ENCODE peak calls at places on chromosomes 6 and 20, in ten cellular contexts. U is colonic mucosa, Y is left ventricle myocardium inferior, K is cardiac muscle cell, B is adipocyte, N is stomach, O is OCI-LY7, L is aorta, W is right atrium auricular region, G is astrocyte. A is an unnamed sample. For H3K36me3 and H3K4me1, the result is how much of the 10 kb centered on the place peaks cover.

GRCh38 chr6:129236110-129236509 is 353.2 kb downstream of the LAMA2 start:
- DNase-seq in N (no peak), O (no peak), B (no peak), L (no peak), K (no peak), Y (no peak), W (no peak), G (no peak), U (no peak), A (no peak)

GRCh38 chr6:157893238-157893637 is 70.2 kb downstream of the SNX9 start:
- DNase-seq in K (no peak), B (no peak), O (peak), G (no peak), N (no peak), U (no peak), W (no peak), L (no peak), Y (no peak), A (no peak)

GRCh38 chr6:28871335-28872156 is 52.2 kb downstream of the TRIM27 start:
- DNase-seq in G (no peak), K (no peak), W (no peak), U (no peak), N (no peak), O (no peak), Y (no peak), B (no peak), L (no peak), A (no peak)

GRCh38 chr6:132236744-132237143 is 164.5 kb downstream of the MOXD1 start:
- DNase-seq in U (no peak), G (peak), Y (no peak), B (no peak), W (no peak), L (no peak), K (no peak), N (no peak), O (no peak), A (no peak)

GRCh38 chr6:2862712-2863174 is 21.1 kb upstream of the SERPINB1 start:
- DNase-seq in O (peak), N (no peak), L (no peak), Y (no peak), K (no peak), U (peak), G (no peak), W (no peak), B (no peak), A (no peak)

GRCh38 chr20:41408131-41408789 is 41.6 kb upstream of the EMILIN3 start:
- DNase-seq in B (no peak), K (no peak), Y (no peak), U (no peak), N (no peak), L (no peak), G (no peak), W (no peak), O (no peak), A (no peak)

GRCh38 chr6:136326038-136326561 is 36.5 kb upstream of the BCLAF1 start:
- DNase-seq in L (no peak), N (no peak), B (peak), K (peak), U (no peak), G (peak), W (no peak), Y (no peak), O (peak), A (no peak)

GRCh38 chr6:153989989-153990388 is 49.1 kb upstream of the OPRM1 start:
- DNase-seq in U (no peak), B (no peak), W (no peak), L (no peak), Y (no peak), G (no peak), N (no peak), O (no peak), K (no peak), A (no peak)

GRCh38 chr20:45052698-45053440 is 48.1 kb downstream of the KCNS1 start:
- DNase-seq in K (peak), Y (no peak), W (no peak), L (no peak), O (peak), G (peak), N (no peak), U (no peak), B (peak), A (no peak)

GRCh38 chr20:57742506-57743180 is 32.8 kb upstream of the PMEPA1 start:
- DNase-seq in Y (no peak), G (no peak), U (no peak), K (no peak), L (no peak), O (no peak), W (no peak), N (no peak), B (no peak), A (no peak)

GRCh38 chr6:107620736-107621135 is 130.8 kb downstream of the SOBP start:
- DNase-seq in B (peak), K (peak), W (no peak), O (no peak), N (no peak), U (no peak), Y (no peak), L (no peak), G (no peak), A (no peak)

GRCh38 chr6:104585646-104586045 is 274.1 kb downstream of the HACE1 start:
- DNase-seq in W (no peak), L (no peak), K (no peak), U (no peak), O (no peak), B (no peak), G (no peak), N (no peak), Y (no peak), A (no peak)

GRCh38 chr6:5840742-5841141 is 166.0 kb downstream of the NRN1 start:
- DNase-seq in N (no peak), L (no peak), U (no peak), O (no peak), W (no peak), K (no peak), B (no peak), G (no peak), Y (no peak), A (no peak)

GRCh38 chr6:80254716-80255115 is 148.2 kb downstream of the BCKDHB start:
- DNase-seq in G (no peak), B (no peak), U (no peak), Y (no peak), K (peak), N (no peak), O (no peak), W (no peak), L (no peak), A (no peak)

GRCh38 chr6:7507600-7507999 is 33.9 kb upstream of the DSP start:
- DNase-seq in B (no peak), N (no peak), K (no peak), L (no peak), W (no peak), G (no peak), U (no peak), O (no peak), Y (no peak), A (no peak)

GRCh38 chr20:51622004-51622874 is 79.7 kb upstream of the NFATC2 start:
- DNase-seq in W (no peak), Y (no peak), K (no peak), O (no peak), N (no peak), L (no peak), G (peak), U (no peak), B (no peak), A (no peak)

GRCh38 chr6:109527989-109528388 is 45.0 kb upstream of the ZBTB24 start:
- DNase-seq in G (no peak), B (no peak), L (no peak), K (peak), Y (no peak), N (no peak), U (no peak), W (no peak), O (peak), A (no peak)

GRCh38 chr6:23417133-23417532 is 708.9 kb upstream of the NRSN1 start:
- DNase-seq in K (no peak), U (no peak), W (no peak), Y (no peak), O (no peak), L (no peak), B (no peak), N (no peak), G (no peak), A (no peak)

GRCh38 chr6:90790696-90791095 is 203.8 kb upstream of the MAP3K7 start:
- DNase-seq in U (no peak), L (no peak), O (no peak), B (peak), Y (no peak), K (peak), W (no peak), G (peak), N (no peak), A (no peak)

GRCh38 chr20:25600632-25601031 is 15.3 kb upstream of the NINL start:
- DNase-seq in U (no peak), G (peak), Y (no peak), B (no peak), K (peak), O (no peak), N (no peak), W (no peak), L (no peak), A (no peak)

GRCh38 chr20:3218307-3218988 is 9.2 kb downstream of the ITPA start:
- DNase-seq in B (peak), U (peak), N (peak), O (peak), K (peak), W (no peak), L (peak), Y (peak), G (no peak), A (no peak)

GRCh38 chr6:73177221-73177944 is 47.9 kb downstream of the KHDC1L start:
- DNase-seq in O (peak), Y (no peak), K (no peak), N (no peak), U (no peak), L (no peak), W (no peak), B (no peak), G (no peak), A (no peak)

GRCh38 chr20:34076952-34077351 is 35.1 kb downstream of the EIF2S2 start:
- DNase-seq in Y (no peak), L (no peak), U (no peak), B (no peak), K (no peak), N (no peak), W (no peak), O (no peak), G (no peak), A (no peak)
- H3K36me3 ChIP-seq in Y (half or more), L (under half), U (under half), B (half or more), K (under half), N (half or more), W (under half), O (half or more), G (under half), A (half or more)

GRCh38 chr20:38830356-38830755 is 24.9 kb downstream of the PPP1R16B start:
- DNase-seq in W (no peak), K (no peak), N (no peak), U (no peak), G (no peak), Y (no peak), B (no peak), O (no peak), L (no peak), A (no peak)
- H3K4me1 ChIP-seq in W (under half), K (under half), N (under half), U (under half), G (under half), Y (half or more), B (under half), O (under half), L (under half), A (under half)

DNA sequence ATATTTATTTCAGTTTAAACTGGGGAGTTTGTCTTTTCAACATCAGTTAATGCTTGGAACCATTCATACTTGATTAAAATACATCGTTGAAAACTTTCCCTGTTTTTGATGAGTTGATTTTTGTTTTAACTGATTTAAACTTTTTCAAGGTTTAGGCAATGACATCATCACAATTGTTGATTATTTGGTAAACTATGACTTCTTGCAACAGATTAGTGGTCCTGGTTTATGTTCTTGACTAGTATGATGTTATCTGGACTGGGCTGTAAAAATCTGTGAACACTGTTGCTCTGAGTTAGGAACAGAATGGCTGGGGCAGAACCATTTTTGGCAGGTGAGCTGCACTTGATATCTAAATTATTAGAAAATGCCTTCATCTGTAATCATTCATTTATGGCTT is at the start of gene ZC2HC1B:
- DNase-seq in L (no peak), B (no peak), O (no peak), G (no peak), K (no peak), N (no peak), U (no peak), Y (no peak), W (no peak), A (no peak)
- H3K36me3 ChIP-seq in L (under half), B (half or more), O (half or more), G (under half), K (under half), N (under half), U (under half), Y (half or more), W (half or more), A (under half)

GRCh38 chr6:162344301-162344700 is 383.3 kb downstream of the PRKN start:
- DNase-seq in K (peak), W (no peak), L (no peak), Y (no peak), N (no peak), U (no peak), B (no peak), O (no peak), G (no peak), A (no peak)

GRCh38 chr6:162343196-162343901 is 384.2 kb downstream of the PRKN start:
- DNase-seq in U (no peak), W (no peak), B (no peak), O (no peak), Y (no peak), K (peak), N (no peak), G (no peak), L (no peak), A (no peak)

GRCh38 chr6:162343902-162344226 is 383.7 kb downstream of the PRKN start:
- DNase-seq in U (no peak), K (peak), W (no peak), G (peak), B (no peak), O (no peak), L (no peak), N (no peak), Y (no peak), A (no peak)

GRCh38 chr6:162344935-162345599 is 382.5 kb downstream of the PRKN start:
- DNase-seq in U (no peak), G (peak), K (peak), L (no peak), B (no peak), Y (no peak), O (no peak), N (no peak), W (no peak), A (no peak)
- H3K4me1 ChIP-seq in U (under half), G (under half), K (under half), L (under half), B (under half), Y (under half), O (under half), N (under half), W (under half), A (under half)

GRCh38 chr20:62137478-62138203 is 5.6 kb downstream of the PSMA7 start:
- DNase-seq in B (no peak), O (no peak), L (no peak), G (no peak), Y (no peak), U (no peak), W (no peak), N (no peak), K (no peak), A (no peak)
- H3K36me3 ChIP-seq in B (half or more), O (half or more), L (under half), G (half or more), Y (half or more), U (under half), W (half or more), N (half or more), K (half or more), A (half or more)

GRCh38 chr20:37271421-37271768 is 9.8 kb upstream of the GHRH start:
- DNase-seq in K (no peak), N (no peak), G (no peak), O (no peak), L (no peak), B (no peak), U (no peak), Y (no peak), W (no peak), A (no peak)
- H3K4me1 ChIP-seq in K (under half), N (under half), G (under half), O (half or more), L (under half), B (under half), U (under half), Y (under half), W (under half), A (under half)

GRCh38 chr20:47653892-47654291 is 131.4 kb downstream of the SULF2 start:
- DNase-seq in N (no peak), B (no peak), Y (no peak), G (no peak), L (no peak), O (no peak), W (no peak), U (no peak), K (no peak), A (no peak)

GRCh38 chr20:47652794-47653193 is 132.5 kb downstream of the SULF2 start:
- DNase-seq in N (no peak), K (no peak), L (no peak), G (no peak), W (no peak), B (no peak), U (no peak), Y (no peak), O (no peak), A (no peak)

GRCh38 chr20:47655635-47656034 is 129.6 kb downstream of the SULF2 start:
- DNase-seq in O (no peak), L (no peak), N (no peak), U (no peak), W (no peak), B (no peak), K (no peak), Y (no peak), G (no peak), A (no peak)

GRCh38 chr20:47654370-47654769 is 130.9 kb downstream of the SULF2 start:
- DNase-seq in N (no peak), G (no peak), B (no peak), L (no peak), K (no peak), Y (no peak), O (no peak), W (no peak), U (no peak), A (no peak)

DNA sequence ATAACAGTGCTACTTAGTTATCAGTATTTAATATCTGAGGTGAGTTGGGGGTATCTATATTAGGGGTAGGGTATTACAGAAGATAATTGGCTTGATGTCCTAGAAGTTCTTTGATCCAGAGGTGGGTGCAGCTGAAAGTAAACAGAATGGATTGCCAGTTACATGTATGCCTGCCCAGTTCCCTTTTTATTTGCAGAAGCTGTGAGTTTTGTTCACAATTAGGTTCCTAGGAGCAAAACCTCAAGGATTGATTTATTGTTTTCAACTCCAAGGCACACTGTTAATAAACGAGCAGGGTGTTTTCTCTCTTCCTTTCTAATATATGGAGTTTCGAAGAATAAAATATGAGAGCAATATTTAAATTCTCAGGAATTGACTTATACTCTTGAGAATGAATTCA is 129.0 kb downstream of the SULF2 start:
- DNase-seq in W (no peak), K (no peak), N (no peak), O (no peak), U (no peak), L (no peak), Y (no peak), B (no peak), G (no peak), A (no peak)
- H3K36me3 ChIP-seq in W (under half), K (under half), N (under half), O (half or more), U (under half), L (under half), Y (half or more), B (half or more), G (under half), A (under half)

A was measured in vagina.